ENCODE peak calls at places on chromosomes 5 and 9, in seven cellular contexts. U is RWPE1, P is GM10248, M is adrenal gland, F is neural crest cell, B is tibial artery, I is lung. D is an unnamed sample.
A peak's percentile ranks its signal among the peaks of the same experiment; 100 is the strongest.

GRCh38 chr5:34536699-34537098 is 119.4 kb upstream of the RAI14 start:
- DNase-seq in U (no peak), P (no peak), M (no peak), F (no peak), B (no peak), I (no peak), D (no peak)

GRCh38 chr9:35776018-35776417 is 15.4 kb upstream of the NPR2 start:
- DNase-seq in U (no peak), P (no peak), M (no peak), F (no peak), B (no peak), I (no peak), D (no peak)

GRCh38 chr5:134103998-134104612 is 10.4 kb upstream of the TCF7 start:
- DNase-seq in U (no peak), P (peak; percentile 48), M (no peak), F (no peak), B (no peak), I (no peak), D (no peak)

GRCh38 chr5:13250450-13251291 is 693.8 kb downstream of the DNAH5 start:
- DNase-seq in U (peak; percentile 7), P (peak; percentile 12), M (no peak), F (no peak), B (no peak), I (no peak), D (peak; percentile 40)

GRCh38 chr5:72180925-72181324 is 73.7 kb downstream of the MAP1B start:
- DNase-seq in U (no peak), P (no peak), M (no peak), F (no peak), B (no peak), I (no peak), D (no peak)

GRCh38 chr5:81579525-81579924 is 171.4 kb downstream of the SSBP2 start:
- DNase-seq in U (no peak), P (no peak), M (no peak), F (no peak), B (no peak), I (no peak), D (no peak)

GRCh38 chr9:34954225-34954624 is 3.9 kb upstream of the PHF24 start:
- DNase-seq in U (no peak), P (no peak), M (no peak), F (no peak), B (no peak), I (no peak), D (no peak)

GRCh38 chr5:21847300-21847699 is 1005.8 kb downstream of the CDH12 start:
- DNase-seq in U (no peak), P (no peak), M (no peak), F (no peak), B (no peak), I (no peak), D (no peak)

GRCh38 chr9:101029300-101030021 is 934 bp downstream of the PLPPR1 start:
- DNase-seq in U (no peak), P (no peak), M (no peak), F (no peak), B (no peak), I (no peak), D (no peak)

GRCh38 chr5:65482280-65482726 is 583 bp upstream of the ADAMTS6 start:
- DNase-seq in U (peak; percentile 24), P (no peak), M (no peak), F (no peak), B (no peak), I (no peak), D (no peak)

GRCh38 chr9:121217609-121218292 is 16.1 kb upstream of the RAB14 start:
- DNase-seq in U (peak; percentile 60), P (peak; percentile 66), M (no peak), F (no peak), B (no peak), I (no peak), D (peak; percentile 65)

GRCh38 chr5:142894749-142895148 is 124.6 kb downstream of the ARHGAP26 start:
- DNase-seq in U (no peak), P (no peak), M (no peak), F (no peak), B (no peak), I (no peak), D (no peak)

GRCh38 chr5:173535166-173535975 is 81.1 kb downstream of the BOD1 start:
- DNase-seq in U (no peak), P (no peak), M (no peak), F (no peak), B (no peak), I (no peak), D (no peak)

GRCh38 chr9:89522261-89522978 is 24.5 kb upstream of the SEMA4D start:
- DNase-seq in U (no peak), P (peak; percentile 81), M (no peak), F (no peak), B (peak; percentile 54), I (peak; percentile 46), D (peak; percentile 83)

GRCh38 chr5:79795764-79796398 is 106.2 kb downstream of the CMYA5 start:
- DNase-seq in U (no peak), P (no peak), M (no peak), F (no peak), B (no peak), I (no peak), D (no peak)

GRCh38 chr9:74577956-74578355 is 80.8 kb downstream of the RORB start:
- DNase-seq in U (no peak), P (no peak), M (no peak), F (no peak), B (no peak), I (no peak), D (no peak)

GRCh38 chr5:16554110-16554509 is 62.7 kb downstream of the RETREG1 start:
- DNase-seq in U (no peak), P (no peak), M (no peak), F (no peak), B (no peak), I (no peak), D (no peak)

GRCh38 chr9:24245988-24246387 is 299.7 kb downstream of the IZUMO3 start:
- DNase-seq in U (peak; percentile 26), P (no peak), M (no peak), F (no peak), B (no peak), I (no peak), D (no peak)

GRCh38 chr9:21661626-21662025 is 140.8 kb upstream of the MTAP start:
- DNase-seq in U (no peak), P (no peak), M (no peak), F (no peak), B (no peak), I (no peak), D (no peak)

GRCh38 chr5:98656106-98656795 is 117.2 kb upstream of the RGMB start:
- DNase-seq in U (no peak), P (no peak), M (no peak), F (no peak), B (no peak), I (no peak), D (no peak)

GRCh38 chr5:32710859-32711692 is at the start of gene NPR3:
- DNase-seq in U (peak; percentile 33), P (no peak), M (peak; percentile 46), F (peak; percentile 2), B (peak; percentile 75), I (no peak), D (peak; percentile 29)

GRCh38 chr5:170315154-170315553 is 17.6 kb upstream of the LCP2 start:
- DNase-seq in U (no peak), P (no peak), M (peak; percentile 72), F (peak; percentile 23), B (peak; percentile 94), I (no peak), D (no peak)

GRCh38 chr9:6938873-6939272 is 181.1 kb downstream of the KDM4C start:
- DNase-seq in U (no peak), P (no peak), M (no peak), F (no peak), B (no peak), I (no peak), D (no peak)

GRCh38 chr5:97735209-97735608 is 552.2 kb upstream of the RIOK2 start:
- DNase-seq in U (peak; percentile 80), P (no peak), M (no peak), F (no peak), B (no peak), I (no peak), D (no peak)

GRCh38 chr5:38483788-38484398 is 72.6 kb downstream of the LIFR start:
- DNase-seq in U (no peak), P (no peak), M (no peak), F (no peak), B (no peak), I (no peak), D (no peak)
- TF ChIP-seq CTCF in U (no peak), P (no peak), M (no peak), F (no peak), B (no peak), I (no peak), D (no peak)

GRCh38 chr5:3325206-3325605 is 270.4 kb upstream of the IRX1 start:
- DNase-seq in U (no peak), P (no peak), M (no peak), F (no peak), B (no peak), I (peak; percentile 36), D (no peak)
- TF ChIP-seq CTCF in U (no peak), P (no peak), M (no peak), F (no peak), B (no peak), I (no peak), D (no peak)

GRCh38 chr5:128494516-128494915 is 43.5 kb downstream of the FBN2 start:
- DNase-seq in U (no peak), P (no peak), M (no peak), F (no peak), B (no peak), I (no peak), D (no peak)

GRCh38 chr5:128493657-128494329 is 44.3 kb downstream of the FBN2 start:
- DNase-seq in U (no peak), P (no peak), M (no peak), F (no peak), B (no peak), I (no peak), D (no peak)

GRCh38 chr5:128498844-128499455 is 39.1 kb downstream of the FBN2 start:
- DNase-seq in U (peak; percentile 38), P (peak; percentile 18), M (no peak), F (no peak), B (no peak), I (no peak), D (peak; percentile 17)
- TF ChIP-seq CTCF in U (peak; percentile 32), P (peak; percentile 27), M (peak; percentile 49), F (peak; percentile 71), B (no peak), I (no peak), D (peak; percentile 52)

GRCh38 chr9:69674112-69674511 is 1.9 kb upstream of the APBA1 start:
- DNase-seq in U (no peak), P (no peak), M (no peak), F (no peak), B (no peak), I (no peak), D (no peak)

GRCh38 chr9:69674741-69675438 is 2.7 kb upstream of the APBA1 start:
- DNase-seq in U (peak; percentile 47), P (no peak), M (no peak), F (no peak), B (no peak), I (no peak), D (no peak)

GRCh38 chr9:69672828-69673640 is 863 bp upstream of the APBA1 start:
- DNase-seq in U (peak; percentile 84), P (peak; percentile 81), M (peak; percentile 83), F (peak; percentile 85), B (peak; percentile 89), I (peak; percentile 86), D (peak; percentile 83)

GRCh38 chr9:69671291-69671903 is 774 bp downstream of the APBA1 start:
- DNase-seq in U (no peak), P (no peak), M (peak; percentile 12), F (no peak), B (peak; percentile 65), I (no peak), D (no peak)

GRCh38 chr9:69671904-69672827 is at the start of gene APBA1:
- DNase-seq in U (no peak), P (peak; percentile 38), M (peak; percentile 49), F (peak; percentile 53), B (peak; percentile 85), I (peak; percentile 39), D (peak; percentile 52)
- TF ChIP-seq CTCF in U (no peak), P (no peak), M (no peak), F (no peak), B (no peak), I (no peak), D (no peak)

D was measured in GM13977.